ENCODE peak calls at places on chromosomes 6 and 20, in five cellular contexts. B, J, Z, L and C are unnamed samples.

GRCh38 chr20:4013041-4013440 is 2.3 kb downstream of the RNF24 start:
- DNase-seq in B (no peak), J (no peak), Z (no peak), L (no peak), C (no peak)

GRCh38 chr6:79548310-79548709 is 11.1 kb upstream of the LCA5 start:
- DNase-seq in B (no peak), J (no peak), Z (no peak), L (no peak), C (no peak)

GRCh38 chr20:33443006-33443511 is 504 bp downstream of the SNTA1 start:
- DNase-seq in B (no peak), J (no peak), Z (no peak), L (peak), C (no peak)

GRCh38 chr20:17066955-17067354 is 159.9 kb upstream of the PCSK2 start:
- DNase-seq in B (no peak), J (no peak), Z (no peak), L (no peak), C (no peak)

GRCh38 chr6:161838306-161839035 is 564.6 kb upstream of the AGPAT4 start:
- DNase-seq in B (no peak), J (peak), Z (no peak), L (no peak), C (no peak)

GRCh38 chr6:39432311-39433025 is 110.0 kb upstream of the KCNK16 start:
- DNase-seq in B (no peak), J (no peak), Z (no peak), L (no peak), C (no peak)

GRCh38 chr20:14334306-14334930 is 3.0 kb downstream of the FLRT3 start:
- DNase-seq in B (no peak), J (peak), Z (peak), L (peak), C (peak)

GRCh38 chr6:32436995-32437836 is 2.5 kb upstream of the HLA-DRA start:
- DNase-seq in B (peak), J (no peak), Z (no peak), L (no peak), C (no peak)

GRCh38 chr20:16434087-16434664 is 139.1 kb downstream of the KIF16B start:
- DNase-seq in B (peak), J (peak), Z (peak), L (peak), C (peak)

GRCh38 chr20:51460569-51461265 is 81.8 kb downstream of the NFATC2 start:
- DNase-seq in B (peak), J (no peak), Z (no peak), L (no peak), C (no peak)

GRCh38 chr6:90370493-90370959 is 73.9 kb upstream of the BACH2 start:
- DNase-seq in B (no peak), J (no peak), Z (no peak), L (no peak), C (no peak)

GRCh38 chr20:20364016-20364746 is 3.7 kb upstream of the INSM1 start:
- DNase-seq in B (no peak), J (peak), Z (no peak), L (no peak), C (peak)

GRCh38 chr20:7113577-7114466 is 346.3 kb downstream of the BMP2 start:
- DNase-seq in B (no peak), J (peak), Z (peak), L (peak), C (peak)

GRCh38 chr6:151119823-151120524 is 119.8 kb upstream of the AKAP12 start:
- DNase-seq in B (no peak), J (peak), Z (no peak), L (no peak), C (no peak)

GRCh38 chr6:107991061-107991460 is 33.1 kb upstream of the SEC63 start:
- DNase-seq in B (no peak), J (no peak), Z (no peak), L (no peak), C (no peak)

GRCh38 chr6:22205266-22205665 is 91.6 kb downstream of the PRL start:
- DNase-seq in B (no peak), J (no peak), Z (no peak), L (no peak), C (no peak)

GRCh38 chr20:10307359-10307735 is 88.7 kb downstream of the SNAP25 start:
- DNase-seq in B (no peak), J (no peak), Z (no peak), L (no peak), C (no peak)

GRCh38 chr20:44117296-44118184 is 69.4 kb downstream of the JPH2 start:
- DNase-seq in B (no peak), J (no peak), Z (no peak), L (no peak), C (no peak)

GRCh38 chr6:33724281-33725023 is 13.0 kb upstream of the UQCC2 start:
- DNase-seq in B (no peak), J (no peak), Z (no peak), L (no peak), C (no peak)

GRCh38 chr20:48875914-48876240 is 45.6 kb upstream of the ARFGEF2 start:
- DNase-seq in B (no peak), J (no peak), Z (peak), L (no peak), C (no peak)

GRCh38 chr6:5138995-5139827 is 54.1 kb downstream of the PPP1R3G start:
- DNase-seq in B (no peak), J (no peak), Z (no peak), L (no peak), C (no peak)

GRCh38 chr6:35624341-35625070 is 64.2 kb downstream of the FKBP5 start:
- DNase-seq in B (no peak), J (no peak), Z (no peak), L (no peak), C (no peak)

GRCh38 chr6:28606424-28607391 is 81.0 kb downstream of the GPX5 start:
- DNase-seq in B (peak), J (peak), Z (peak), L (peak), C (peak)
- TF ChIP-seq CTCF in B (peak), J (peak), Z (no peak), L (peak), C (peak)

GRCh38 chr6:166460473-166461437 is 78.0 kb upstream of the MPC1 start:
- DNase-seq in B (no peak), J (no peak), Z (peak), L (no peak), C (no peak)
- TF ChIP-seq CTCF in B (no peak), J (no peak), Z (no peak), L (no peak), C (no peak)

GRCh38 chr20:63441777-63442493 is 30.5 kb downstream of the KCNQ2 start:
- DNase-seq in B (peak), J (peak), Z (peak), L (peak), C (peak)
- TF ChIP-seq CTCF in B (peak), J (peak), Z (peak), L (peak), C (peak)

DNA sequence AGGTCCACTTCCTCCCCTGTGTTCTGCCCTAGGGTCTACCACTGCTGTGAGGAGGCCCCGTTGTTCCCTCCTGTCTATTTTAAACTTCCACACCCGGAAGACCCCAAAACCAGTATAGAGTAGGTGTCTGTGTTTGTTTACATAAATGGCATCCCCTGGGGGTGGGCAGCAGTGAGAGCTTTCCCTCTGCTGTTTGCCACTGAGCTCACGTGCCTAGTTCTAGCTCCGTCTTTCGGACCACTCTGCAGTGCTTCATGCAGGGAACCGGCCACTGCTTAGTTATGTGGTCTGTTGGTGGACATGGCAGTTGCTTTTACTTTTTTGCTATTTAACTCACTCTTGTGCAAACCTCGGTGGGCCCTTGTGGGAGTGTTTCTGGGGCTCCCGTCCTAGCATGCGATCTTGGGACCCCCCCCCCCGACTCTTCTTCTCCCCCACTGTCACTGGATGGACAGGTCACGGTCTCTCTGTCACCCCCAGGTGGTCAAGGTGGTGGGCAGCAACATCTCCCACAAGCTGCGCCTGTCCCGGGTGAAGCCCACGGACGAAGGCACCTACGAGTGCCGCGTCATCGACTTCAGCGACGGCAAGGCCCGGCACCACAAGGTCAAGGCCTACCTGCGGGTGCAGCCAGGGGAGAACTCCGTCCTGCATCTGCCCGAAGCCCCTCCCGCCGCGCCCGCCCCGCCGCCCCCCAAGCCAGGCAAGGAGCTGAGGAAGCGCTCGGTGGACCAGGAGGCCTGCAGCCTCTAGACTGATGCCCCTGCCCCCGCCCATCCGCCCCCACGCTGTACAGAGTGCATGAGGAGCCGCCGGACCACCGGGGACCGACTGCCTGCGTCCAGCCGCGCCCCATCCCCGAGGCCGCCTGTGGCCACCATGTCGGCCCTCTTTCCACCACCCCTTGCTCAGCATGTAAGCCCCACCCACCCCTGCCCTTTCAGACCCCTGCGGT is 40.9 kb downstream of the VSTM2L start:
- DNase-seq in B (no peak), J (no peak), Z (no peak), L (no peak), C (no peak)
- TF ChIP-seq CTCF in B (no peak), J (peak), Z (no peak), L (no peak), C (no peak)